ENCODE peak calls at places on chromosomes 1 and 21, in six cellular contexts. Z is WTC11, F is brain microvascular endothelial cell, Q is left lung, M is PC-9, G is Calu3. W is an unnamed sample.
A peak's percentile ranks its signal among the peaks of the same experiment; 100 is the strongest.

GRCh38 chr1:207424570-207425131 is 29.5 kb upstream of the CR2 start:
- DNase-seq in Z (no peak), F (no peak), Q (no peak), M (no peak), G (peak; percentile 20), W (no peak)

GRCh38 chr1:228459091-228459993 is 27.8 kb upstream of the RNF187 start:
- DNase-seq in Z (peak; percentile 78), F (peak; percentile 79), Q (no peak), M (peak; percentile 45), G (peak; percentile 86), W (peak; percentile 83)

GRCh38 chr1:241317676-241318075 is 39.3 kb downstream of the RGS7 start:
- DNase-seq in Z (no peak), F (no peak), Q (no peak), M (no peak), G (no peak), W (no peak)

GRCh38 chr1:18938707-18939070 is 17.8 kb downstream of the IFFO2 start:
- DNase-seq in Z (no peak), F (no peak), Q (no peak), M (peak; percentile 23), G (no peak), W (peak; percentile 54)

GRCh38 chr1:179178965-179179364 is 50.5 kb downstream of the ABL2 start:
- DNase-seq in Z (no peak), F (no peak), Q (no peak), M (no peak), G (no peak), W (no peak)

GRCh38 chr1:153906396-153906795 is 16.4 kb downstream of the GATAD2B start:
- DNase-seq in Z (no peak), F (no peak), Q (no peak), M (no peak), G (no peak), W (no peak)

GRCh38 chr1:12001996-12002493 is 17.3 kb upstream of the MIIP start:
- DNase-seq in Z (no peak), F (no peak), Q (no peak), M (peak; percentile 14), G (no peak), W (no peak)

GRCh38 chr21:44062380-44062779 is 44.8 kb upstream of the PWP2 start:
- DNase-seq in Z (no peak), F (no peak), Q (no peak), M (no peak), G (no peak), W (no peak)

GRCh38 chr1:206651958-206652890 is 16.9 kb downstream of the DYRK3 start:
- DNase-seq in Z (no peak), F (no peak), Q (no peak), M (no peak), G (no peak), W (no peak)

GRCh38 chr1:196608401-196609113 is at the start of gene KCNT2:
- DNase-seq in Z (peak; percentile 97), F (peak; percentile 50), Q (peak; percentile 78), M (peak; percentile 15), G (peak; percentile 71), W (no peak)

GRCh38 chr21:38952890-38953289 is 147.2 kb downstream of the ETS2 start:
- DNase-seq in Z (no peak), F (no peak), Q (no peak), M (no peak), G (no peak), W (no peak)

GRCh38 chr1:180155202-180155682 is 573 bp downstream of the QSOX1 start:
- DNase-seq in Z (peak; percentile 34), F (no peak), Q (no peak), M (no peak), G (peak; percentile 36), W (no peak)

GRCh38 chr1:203669739-203670138 is 43.1 kb downstream of the ATP2B4 start:
- DNase-seq in Z (no peak), F (peak; percentile 69), Q (no peak), M (no peak), G (peak; percentile 28), W (no peak)

GRCh38 chr1:231828182-231828920 is 201.8 kb downstream of the DISC1 start:
- DNase-seq in Z (no peak), F (peak; percentile 95), Q (no peak), M (peak; percentile 71), G (peak; percentile 79), W (no peak)

GRCh38 chr1:10966233-10966632 is 46.2 kb upstream of the TARDBP start:
- DNase-seq in Z (no peak), F (no peak), Q (no peak), M (no peak), G (no peak), W (no peak)

GRCh38 chr21:26835027-26835713 is 10.0 kb downstream of the ADAMTS1 start:
- DNase-seq in Z (no peak), F (peak; percentile 60), Q (no peak), M (no peak), G (no peak), W (no peak)

GRCh38 chr1:87052400-87052799 is 138.0 kb downstream of the HS2ST1 start:
- DNase-seq in Z (no peak), F (no peak), Q (no peak), M (no peak), G (no peak), W (no peak)

GRCh38 chr1:55468438-55468837 is 253.3 kb upstream of the USP24 start:
- DNase-seq in Z (no peak), F (no peak), Q (no peak), M (no peak), G (no peak), W (no peak)

GRCh38 chr1:162185299-162185698 is 115.8 kb downstream of the NOS1AP start:
- DNase-seq in Z (no peak), F (peak; percentile 75), Q (no peak), M (no peak), G (no peak), W (no peak)

DNA sequence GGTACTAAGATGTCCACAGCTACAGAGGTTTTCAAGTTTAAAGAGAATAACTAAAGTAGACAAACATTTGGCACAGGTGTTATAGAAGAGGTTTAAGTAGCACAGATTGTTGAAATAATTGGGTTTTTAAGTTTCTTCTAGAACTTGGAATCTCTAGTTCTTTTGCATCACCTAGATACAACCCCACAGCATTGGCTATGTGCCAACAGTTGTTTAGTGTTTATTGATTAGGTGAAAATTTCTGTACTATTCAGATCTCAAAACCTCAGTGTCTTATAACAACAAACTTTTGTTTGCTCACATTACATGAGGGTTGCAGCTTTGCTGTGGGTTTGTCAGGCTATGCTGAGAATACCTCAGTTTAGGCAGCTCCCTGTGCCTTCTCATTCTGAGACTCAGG is 162.5 kb downstream of the TBX15 start:
- DNase-seq in Z (no peak), F (no peak), Q (no peak), M (no peak), G (no peak), W (no peak)
- TF ChIP-seq CTCF in Z (no peak), F (no peak), Q (no peak), M (no peak), G (no peak), W (no peak)

GRCh38 chr1:8092603-8093141 is 66.6 kb upstream of the ERRFI1 start:
- DNase-seq in Z (no peak), F (no peak), Q (no peak), M (no peak), G (no peak), W (no peak)
- TF ChIP-seq CTCF in Z (no peak), F (no peak), Q (no peak), M (no peak), G (no peak), W (no peak)

GRCh38 chr1:15201221-15201620 is 45.8 kb upstream of the FHAD1 start:
- DNase-seq in Z (no peak), F (no peak), Q (no peak), M (no peak), G (no peak), W (no peak)

GRCh38 chr1:15204931-15205330 is 42.1 kb upstream of the FHAD1 start:
- DNase-seq in Z (no peak), F (no peak), Q (no peak), M (no peak), G (no peak), W (no peak)

GRCh38 chr1:15205586-15206346 is 41.3 kb upstream of the FHAD1 start:
- DNase-seq in Z (no peak), F (no peak), Q (no peak), M (no peak), G (no peak), W (no peak)

GRCh38 chr1:15198684-15199083 is 45.1 kb downstream of the TMEM51 start:
- DNase-seq in Z (no peak), F (no peak), Q (no peak), M (peak; percentile 40), G (no peak), W (no peak)

GRCh38 chr1:15201849-15202551 is 45.0 kb upstream of the FHAD1 start:
- DNase-seq in Z (no peak), F (no peak), Q (no peak), M (no peak), G (peak; percentile 70), W (no peak)
- TF ChIP-seq CTCF in Z (no peak), F (no peak), Q (no peak), M (no peak), G (no peak), W (no peak)

GRCh38 chr1:6456800-6457466 is 9.0 kb downstream of the TNFRSF25 start:
- DNase-seq in Z (no peak), F (no peak), Q (no peak), M (no peak), G (no peak), W (no peak)
- TF ChIP-seq CTCF in Z (no peak), F (no peak), Q (no peak), M (no peak), G (no peak), W (no peak)

GRCh38 chr1:66342707-66343106 is 191.2 kb upstream of the SGIP1 start:
- DNase-seq in Z (no peak), F (no peak), Q (no peak), M (no peak), G (no peak), W (no peak)

GRCh38 chr1:66346873-66347272 is 187.1 kb upstream of the SGIP1 start:
- DNase-seq in Z (no peak), F (no peak), Q (no peak), M (no peak), G (no peak), W (no peak)

GRCh38 chr1:66341446-66342089 is 192.4 kb upstream of the SGIP1 start:
- DNase-seq in Z (no peak), F (no peak), Q (no peak), M (no peak), G (no peak), W (no peak)

GRCh38 chr1:66346057-66346795 is 187.7 kb upstream of the SGIP1 start:
- DNase-seq in Z (no peak), F (no peak), Q (no peak), M (no peak), G (no peak), W (no peak)

GRCh38 chr1:66343569-66344325 is 190.2 kb upstream of the SGIP1 start:
- DNase-seq in Z (no peak), F (no peak), Q (no peak), M (no peak), G (no peak), W (no peak)
- TF ChIP-seq CTCF in Z (no peak), F (no peak), Q (no peak), M (no peak), G (no peak), W (no peak)

DNA sequence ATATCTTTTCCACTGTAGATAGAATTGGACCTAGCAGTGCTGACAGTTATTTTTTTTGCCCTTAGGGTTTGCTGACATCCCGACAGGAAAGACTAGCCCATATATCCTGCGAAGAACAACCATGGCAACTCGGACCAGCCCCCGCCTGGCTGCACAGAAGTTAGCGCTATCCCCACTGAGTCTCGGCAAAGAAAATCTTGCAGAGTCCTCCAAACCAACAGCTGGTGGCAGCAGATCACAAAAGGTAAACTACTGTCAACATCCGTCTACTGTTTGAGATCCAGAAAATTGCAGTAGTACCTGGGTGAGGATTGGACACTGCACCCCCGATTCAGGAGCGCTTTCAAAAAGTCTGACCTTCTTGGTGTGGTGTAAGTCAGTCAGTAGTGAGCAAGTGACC is 55.8 kb downstream of the CENPF start:
- DNase-seq in Z (peak; percentile 14), F (peak; percentile 46), Q (no peak), M (no peak), G (peak; percentile 7), W (peak; percentile 55)
- TF ChIP-seq CTCF in Z (no peak), F (peak; percentile 71), Q (no peak), M (peak; percentile 49), G (no peak), W (peak; percentile 56)

W was measured in Caco-2.